ENCODE peak calls at places on chromosome 6, in ten cellular contexts. I is left cardiac atrium; J is HCT116; G is Panc1; M is naive thymus-derived CD4-positive, alpha-beta T cell; S is activated T-cell treated with anti-CD3 and anti-CD28 coated beads, Interleukin-2, amount 50 U/mL, for 72 hours; F is activated naive CD4-positive, alpha-beta T cell treated with anti-CD3 and anti-CD28 coated beads, Interleukin-2, amount 50 U/mL, for 72 hours; L is naive thymus-derived CD8-positive, alpha-beta T cell; U is activated CD4-positive, alpha-beta T cell treated with anti-CD3 and anti-CD28 coated beads for 36 hours; H is pancreas. N is an unnamed sample.

GRCh38 chr6:125793280-125793679 is 2.5 kb downstream of the NCOA7 start:
- ATAC-seq in I (no peak), J (no peak), G (no peak), M (no peak), S (no peak), F (no peak), L (no peak), U (no peak), H (no peak), N (no peak)

GRCh38 chr6:81788748-81789147 is 36.3 kb upstream of the TENT5A start:
- ATAC-seq in I (no peak), J (no peak), G (no peak), M (no peak), S (no peak), F (no peak), L (no peak), U (no peak), H (peak), N (no peak)

GRCh38 chr6:162612613-162613012 is 115.0 kb downstream of the PRKN start:
- ATAC-seq in I (no peak), J (no peak), G (no peak), M (no peak), S (no peak), F (no peak), L (no peak), U (no peak), H (no peak), N (no peak)

GRCh38 chr6:116326392-116326717 is 44.4 kb upstream of the DSE start:
- ATAC-seq in I (peak), J (no peak), G (no peak), M (no peak), S (no peak), F (no peak), L (no peak), U (no peak), H (no peak), N (no peak)

GRCh38 chr6:111843347-111844147 is 29.7 kb downstream of the FYN start:
- ATAC-seq in I (peak), J (no peak), G (no peak), M (peak), S (peak), F (peak), L (peak), U (peak), H (peak), N (peak)

GRCh38 chr6:46511320-46511719 is 20.1 kb upstream of the RCAN2 start:
- ATAC-seq in I (no peak), J (no peak), G (no peak), M (no peak), S (no peak), F (no peak), L (no peak), U (no peak), H (no peak), N (no peak)

GRCh38 chr6:169428532-169428931 is 174.9 kb upstream of the THBS2 start:
- ATAC-seq in I (peak), J (no peak), G (no peak), M (no peak), S (no peak), F (no peak), L (no peak), U (no peak), H (peak), N (no peak)

GRCh38 chr6:141260627-141261015 is 872.1 kb upstream of the GJE1 start:
- ATAC-seq in I (peak), J (no peak), G (peak), M (no peak), S (no peak), F (no peak), L (no peak), U (no peak), H (no peak), N (no peak)

GRCh38 chr6:15430947-15431405 is 185.1 kb downstream of the JARID2 start:
- ATAC-seq in I (peak), J (no peak), G (no peak), M (no peak), S (no peak), F (no peak), L (no peak), U (no peak), H (no peak), N (no peak)

GRCh38 chr6:97394160-97394748 is 111.2 kb upstream of the MMS22L start:
- ATAC-seq in I (peak), J (peak), G (peak), M (peak), S (peak), F (peak), L (peak), U (peak), H (peak), N (peak)

GRCh38 chr6:126113261-126113660 is 126.9 kb downstream of the TRMT11 start:
- ATAC-seq in I (no peak), J (no peak), G (no peak), M (no peak), S (no peak), F (no peak), L (no peak), U (no peak), H (no peak), N (no peak)

GRCh38 chr6:26215200-26216014 is 128.2 kb downstream of the HFE start:
- ATAC-seq in I (no peak), J (no peak), G (peak), M (no peak), S (peak), F (peak), L (peak), U (peak), H (peak), N (no peak)

GRCh38 chr6:32442243-32442667 is 2.6 kb downstream of the HLA-DRA start:
- ATAC-seq in I (no peak), J (no peak), G (no peak), M (no peak), S (no peak), F (no peak), L (no peak), U (no peak), H (no peak), N (no peak)

GRCh38 chr6:140225587-140226438 is 851.4 kb upstream of the CITED2 start:
- ATAC-seq in I (no peak), J (no peak), G (no peak), M (no peak), S (no peak), F (no peak), L (no peak), U (no peak), H (no peak), N (no peak)

GRCh38 chr6:169188051-169188863 is 65.4 kb downstream of the THBS2 start:
- ATAC-seq in I (no peak), J (no peak), G (peak), M (no peak), S (peak), F (peak), L (no peak), U (peak), H (no peak), N (peak)

GRCh38 chr6:161346717-161347504 is 73.0 kb upstream of the AGPAT4 start:
- ATAC-seq in I (no peak), J (no peak), G (no peak), M (no peak), S (no peak), F (no peak), L (no peak), U (no peak), H (no peak), N (no peak)

GRCh38 chr6:44989391-44989790 is 338.7 kb upstream of the RUNX2 start:
- ATAC-seq in I (no peak), J (no peak), G (no peak), M (no peak), S (no peak), F (no peak), L (no peak), U (no peak), H (no peak), N (no peak)

GRCh38 chr6:16339263-16339587 is 100.8 kb downstream of the GMPR start:
- ATAC-seq in I (no peak), J (peak), G (peak), M (no peak), S (no peak), F (no peak), L (no peak), U (no peak), H (no peak), N (no peak)

GRCh38 chr6:139028242-139028657 is 295 bp upstream of the ABRACL start:
- ATAC-seq in I (no peak), J (no peak), G (no peak), M (peak), S (peak), F (no peak), L (peak), U (peak), H (no peak), N (peak)

GRCh38 chr6:105791569-105792318 is 294.4 kb upstream of the PRDM1 start:
- ATAC-seq in I (no peak), J (no peak), G (no peak), M (no peak), S (no peak), F (no peak), L (no peak), U (no peak), H (no peak), N (peak)

GRCh38 chr6:168017629-168018028 is 20.2 kb downstream of the KIF25 start:
- ATAC-seq in I (no peak), J (no peak), G (no peak), M (no peak), S (no peak), F (no peak), L (no peak), U (no peak), H (no peak), N (no peak)

GRCh38 chr6:63597142-63598000 is 25.1 kb downstream of the LOC128125822 start:
- ATAC-seq in I (no peak), J (no peak), G (peak), M (no peak), S (no peak), F (no peak), L (no peak), U (no peak), H (peak), N (no peak)

GRCh38 chr6:28747631-28748157 is 176.1 kb downstream of the TRIM27 start:
- ATAC-seq in I (no peak), J (peak), G (peak), M (no peak), S (peak), F (no peak), L (no peak), U (peak), H (no peak), N (no peak)

GRCh38 chr6:11604836-11605506 is 67.4 kb downstream of the TMEM170B start:
- ATAC-seq in I (no peak), J (no peak), G (no peak), M (no peak), S (no peak), F (no peak), L (no peak), U (no peak), H (no peak), N (no peak)

GRCh38 chr6:137641474-137642077 is 147.4 kb upstream of the OLIG3 start:
- ATAC-seq in I (peak), J (peak), G (peak), M (peak), S (peak), F (peak), L (peak), U (peak), H (peak), N (peak)

GRCh38 chr6:3418521-3419060 is 38.3 kb downstream of the SLC22A23 start:
- ATAC-seq in I (no peak), J (peak), G (no peak), M (no peak), S (no peak), F (no peak), L (no peak), U (no peak), H (peak), N (no peak)

GRCh38 chr6:38599966-38600550 is 39.7 kb downstream of the BTBD9 start:
- ATAC-seq in I (no peak), J (no peak), G (no peak), M (no peak), S (no peak), F (no peak), L (no peak), U (no peak), H (no peak), N (no peak)

GRCh38 chr6:30258204-30258603 is 45.0 kb upstream of the TRIM26 start:
- ATAC-seq in I (no peak), J (no peak), G (no peak), M (no peak), S (peak), F (peak), L (no peak), U (peak), H (no peak), N (peak)

GRCh38 chr6:10771371-10771894 is 23.8 kb downstream of the TMEM14B start:
- ATAC-seq in I (no peak), J (no peak), G (peak), M (no peak), S (no peak), F (no peak), L (no peak), U (no peak), H (no peak), N (no peak)

GRCh38 chr6:151729829-151730495 is 77.5 kb upstream of the ESR1 start:
- ATAC-seq in I (no peak), J (no peak), G (no peak), M (no peak), S (no peak), F (no peak), L (no peak), U (no peak), H (no peak), N (no peak)

GRCh38 chr6:166957805-166958076 is 1.4 kb upstream of the RNASET2 start:
- ATAC-seq in I (no peak), J (no peak), G (no peak), M (no peak), S (no peak), F (no peak), L (no peak), U (no peak), H (no peak), N (no peak)

GRCh38 chr6:16179970-16180431 is 51.1 kb downstream of the MYLIP start:
- ATAC-seq in I (peak), J (no peak), G (no peak), M (peak), S (peak), F (peak), L (peak), U (peak), H (no peak), N (peak)

GRCh38 chr6:134145786-134146185 is 93.4 kb upstream of the SLC2A12 start:
- ATAC-seq in I (no peak), J (no peak), G (no peak), M (no peak), S (no peak), F (no peak), L (no peak), U (no peak), H (no peak), N (no peak)

GRCh38 chr6:135488023-135488422 is 9.5 kb downstream of the AHI1 start:
- ATAC-seq in I (no peak), J (no peak), G (no peak), M (no peak), S (no peak), F (no peak), L (no peak), U (no peak), H (no peak), N (no peak)

GRCh38 chr6:84862843-84863242 is 98.4 kb upstream of the TBX18 start:
- ATAC-seq in I (no peak), J (no peak), G (no peak), M (no peak), S (no peak), F (no peak), L (no peak), U (no peak), H (no peak), N (no peak)